ENCODE peak calls at places on chromosomes 11 and 22, in ten cellular contexts. S, F, O, L, H, Z, K, B, Q and J are unnamed samples.

GRCh38 chr11:1597331-1597741 is 758 bp downstream of the KRTAP5-2 start:
- DNase-seq in L (no peak), O (no peak), B (no peak), F (no peak), Z (no peak), S (no peak), Q (no peak), H (no peak), K (no peak), J (no peak)

GRCh38 chr11:94885581-94885980 is 87.8 kb downstream of the CWC15 start:
- DNase-seq in H (no peak), Q (no peak), F (no peak), L (no peak), K (no peak), S (no peak), O (no peak), Z (no peak), B (no peak), J (no peak)

GRCh38 chr22:38221908-38222796 is 20.4 kb downstream of the MAFF start:
- DNase-seq in K (no peak), Q (no peak), F (no peak), Z (no peak), H (no peak), O (no peak), B (no peak), L (no peak), S (no peak), J (no peak)

GRCh38 chr11:33545941-33546340 is 154.7 kb downstream of the C11orf91 start:
- DNase-seq in S (no peak), Q (no peak), H (no peak), K (no peak), Z (no peak), B (no peak), F (no peak), O (no peak), L (no peak), J (no peak)

GRCh38 chr11:20013346-20014066 is 146.8 kb downstream of the DBX1 start:
- DNase-seq in Q (peak; percentile 53), L (no peak), B (no peak), F (peak; percentile 68), Z (no peak), S (no peak), H (peak; percentile 52), K (no peak), O (no peak), J (no peak)

GRCh38 chr11:73274722-73275380 is 2.7 kb downstream of the P2RY6 start:
- DNase-seq in F (no peak), Z (no peak), L (no peak), S (no peak), H (no peak), K (no peak), B (no peak), Q (no peak), O (no peak), J (no peak)

GRCh38 chr22:32307617-32308016 is 50.0 kb upstream of the RFPL3 start:
- DNase-seq in H (no peak), S (no peak), L (no peak), Q (no peak), Z (no peak), O (no peak), K (no peak), F (no peak), B (no peak), J (no peak)

GRCh38 chr22:42990131-42990838 is 24.7 kb downstream of the PACSIN2 start:
- DNase-seq in Q (no peak), L (peak; percentile 82), S (no peak), B (no peak), Z (no peak), F (no peak), O (no peak), H (no peak), K (no peak), J (no peak)

GRCh38 chr11:134034496-134035381 is 34.1 kb upstream of the JAM3 start:
- DNase-seq in H (no peak), Z (no peak), F (peak; percentile 83), S (peak; percentile 26), O (no peak), Q (peak; percentile 53), B (no peak), K (no peak), L (no peak), J (no peak)

GRCh38 chr11:132770802-132771545 is 761.3 kb downstream of the OPCML start:
- DNase-seq in Q (peak; percentile 55), L (no peak), S (no peak), F (no peak), O (no peak), Z (no peak), H (no peak), B (no peak), K (no peak), J (no peak)

GRCh38 chr11:100674212-100674611 is 12.9 kb upstream of the ARHGAP42 start:
- DNase-seq in F (no peak), B (no peak), Z (no peak), K (no peak), Q (no peak), S (no peak), H (no peak), L (no peak), O (no peak), J (no peak)

GRCh38 chr11:119509969-119510401 is 87.0 kb upstream of the THY1 start:
- DNase-seq in L (peak; percentile 64), B (no peak), K (no peak), H (no peak), O (no peak), S (no peak), Z (peak; percentile 5), Q (no peak), F (no peak), J (peak; percentile 76)

GRCh38 chr11:639324-639977 is 2.4 kb downstream of the DRD4 start:
- DNase-seq in L (no peak), S (no peak), B (no peak), Z (no peak), K (no peak), H (no peak), Q (no peak), F (no peak), O (no peak), J (no peak)

GRCh38 chr11:65960824-65961266 is 689 bp upstream of the SART1 start:
- DNase-seq in Q (no peak), Z (no peak), O (no peak), B (no peak), L (no peak), H (no peak), K (no peak), F (no peak), S (no peak), J (no peak)

GRCh38 chr11:36304349-36304748 is 8.3 kb downstream of the PRR5L start:
- DNase-seq in B (no peak), K (no peak), S (no peak), F (no peak), L (no peak), Q (no peak), H (no peak), O (no peak), Z (no peak), J (no peak)

GRCh38 chr11:124872741-124873140 is 7.5 kb downstream of the ROBO3 start:
- DNase-seq in K (no peak), Q (no peak), S (no peak), B (no peak), F (no peak), O (no peak), H (no peak), L (no peak), Z (no peak), J (no peak)